ENCODE peak calls at places on chromosomes 12 and 14, in nine cellular contexts. B, R, X, V, U, N, T, E and H are unnamed samples. For H3K27me3, the result is how much of the 10 kb centered on the place peaks cover.

GRCh38 chr14:79279645-79280399 is 931.5 kb downstream of the DIO2 start:
- DNase-seq in B (no peak), R (no peak), X (no peak), V (peak), U (no peak), N (no peak), T (peak), E (peak), H (no peak)

GRCh38 chr12:15700595-15700994 is 88.6 kb downstream of the EPS8 start:
- DNase-seq in B (no peak), R (no peak), X (no peak), V (no peak), U (no peak), N (peak), T (no peak), E (no peak), H (no peak)

GRCh38 chr12:83634726-83635267 is 948.1 kb downstream of the TMTC2 start:
- DNase-seq in B (no peak), R (no peak), X (no peak), V (no peak), U (no peak), N (no peak), T (no peak), E (no peak), H (no peak)

GRCh38 chr12:85865905-85866304 is 8.2 kb upstream of the NTS start:
- DNase-seq in B (no peak), R (no peak), X (no peak), V (no peak), U (no peak), N (no peak), T (no peak), E (no peak), H (no peak)

GRCh38 chr14:65103150-65103760 is 938 bp upstream of the MAX start:
- DNase-seq in B (no peak), R (no peak), X (no peak), V (no peak), U (no peak), N (no peak), T (no peak), E (peak), H (no peak)

GRCh38 chr14:85175556-85175955 is 354.4 kb upstream of the FLRT2 start:
- DNase-seq in B (no peak), R (no peak), X (no peak), V (no peak), U (no peak), N (no peak), T (no peak), E (no peak), H (no peak)

GRCh38 chr14:49892301-49892635 is 614 bp upstream of the ARF6 start:
- DNase-seq in B (no peak), R (no peak), X (peak), V (peak), U (no peak), N (peak), T (peak), E (peak), H (peak)

GRCh38 chr12:117105902-117106301 is 6.7 kb upstream of the TESC start:
- DNase-seq in B (no peak), R (no peak), X (no peak), V (peak), U (no peak), N (peak), T (no peak), E (no peak), H (no peak)

GRCh38 chr12:48078901-48079300 is 27.0 kb downstream of the SENP1 start:
- DNase-seq in B (no peak), R (no peak), X (no peak), V (no peak), U (no peak), N (no peak), T (no peak), E (no peak), H (no peak)

GRCh38 chr12:22525426-22525825 is 18.9 kb downstream of the C2CD5 start:
- DNase-seq in B (no peak), R (no peak), X (no peak), V (no peak), U (no peak), N (no peak), T (no peak), E (no peak), H (no peak)

GRCh38 chr12:98896938-98897337 is 251.8 kb downstream of the APAF1 start:
- DNase-seq in B (no peak), R (no peak), X (no peak), V (no peak), U (no peak), N (no peak), T (no peak), E (no peak), H (no peak)

GRCh38 chr12:42946776-42947435 is 357.4 kb upstream of the PRICKLE1 start:
- DNase-seq in B (no peak), R (no peak), X (no peak), V (no peak), U (no peak), N (no peak), T (no peak), E (no peak), H (no peak)

GRCh38 chr12:10829994-10830393 is 3.8 kb upstream of the TAS2R10 start:
- DNase-seq in B (no peak), R (no peak), X (no peak), V (no peak), U (no peak), N (no peak), T (no peak), E (no peak), H (no peak)

GRCh38 chr12:133203344-133204263 is 22.3 kb downstream of the ZNF268 start:
- DNase-seq in B (no peak), R (no peak), X (no peak), V (no peak), U (no peak), N (no peak), T (no peak), E (no peak), H (no peak)

GRCh38 chr12:52056801-52057613 is 5.8 kb downstream of the NR4A1 start:
- DNase-seq in B (no peak), R (peak), X (peak), V (peak), U (no peak), N (no peak), T (peak), E (no peak), H (no peak)

GRCh38 chr12:19298837-19299605 is 140.3 kb upstream of the AEBP2 start:
- DNase-seq in B (no peak), R (no peak), X (no peak), V (no peak), U (no peak), N (no peak), T (no peak), E (no peak), H (no peak)

GRCh38 chr12:51536159-51536558 is 54.9 kb upstream of the SCN8A start:
- DNase-seq in B (peak), R (no peak), X (no peak), V (no peak), U (no peak), N (no peak), T (no peak), E (no peak), H (no peak)

GRCh38 chr12:49777800-49778748 is 36.7 kb downstream of the TMBIM6 start:
- DNase-seq in B (peak), R (peak), X (no peak), V (peak), U (peak), N (no peak), T (peak), E (no peak), H (no peak)

GRCh38 chr14:71467419-71467818 is 464.8 kb upstream of the RGS6 start:
- DNase-seq in B (no peak), R (no peak), X (no peak), V (no peak), U (no peak), N (no peak), T (no peak), E (no peak), H (no peak)

GRCh38 chr12:132866251-132866828 is 21.1 kb downstream of the CHFR start:
- DNase-seq in B (no peak), R (no peak), X (no peak), V (no peak), U (no peak), N (no peak), T (no peak), E (no peak), H (no peak)

GRCh38 chr12:130714091-130714590 is 2.0 kb downstream of the RIMBP2 start:
- DNase-seq in B (no peak), R (peak), X (no peak), V (no peak), U (no peak), N (no peak), T (peak), E (peak), H (no peak)
- H3K27me3 ChIP-seq in B (under half), R (under half), X (under half), V (half or more), U (under half), N (under half), T (under half), E (under half), H (under half)

GRCh38 chr14:104882991-104883660 is 18.1 kb downstream of the CEP170B start:
- DNase-seq in B (no peak), R (no peak), X (no peak), V (no peak), U (no peak), N (no peak), T (no peak), E (no peak), H (no peak)
- H3K27ac ChIP-seq in B (no peak), R (no peak), X (no peak), V (no peak), U (no peak), N (no peak), T (no peak), E (peak), H (no peak)

GRCh38 chr12:124917135-124917840 is 2.8 kb upstream of the UBC start:
- DNase-seq in B (peak), R (peak), X (peak), V (peak), U (peak), N (peak), T (peak), E (peak), H (peak)

GRCh38 chr12:124920353-124920935 is 6.0 kb upstream of the UBC start:
- DNase-seq in B (no peak), R (no peak), X (no peak), V (no peak), U (no peak), N (no peak), T (no peak), E (no peak), H (no peak)

GRCh38 chr12:124921200-124922008 is 7.0 kb upstream of the UBC start:
- DNase-seq in B (peak), R (peak), X (peak), V (peak), U (no peak), N (peak), T (peak), E (peak), H (peak)

GRCh38 chr12:124917841-124918621 is 3.6 kb upstream of the UBC start:
- DNase-seq in B (no peak), R (no peak), X (peak), V (no peak), U (no peak), N (no peak), T (no peak), E (no peak), H (no peak)

DNA sequence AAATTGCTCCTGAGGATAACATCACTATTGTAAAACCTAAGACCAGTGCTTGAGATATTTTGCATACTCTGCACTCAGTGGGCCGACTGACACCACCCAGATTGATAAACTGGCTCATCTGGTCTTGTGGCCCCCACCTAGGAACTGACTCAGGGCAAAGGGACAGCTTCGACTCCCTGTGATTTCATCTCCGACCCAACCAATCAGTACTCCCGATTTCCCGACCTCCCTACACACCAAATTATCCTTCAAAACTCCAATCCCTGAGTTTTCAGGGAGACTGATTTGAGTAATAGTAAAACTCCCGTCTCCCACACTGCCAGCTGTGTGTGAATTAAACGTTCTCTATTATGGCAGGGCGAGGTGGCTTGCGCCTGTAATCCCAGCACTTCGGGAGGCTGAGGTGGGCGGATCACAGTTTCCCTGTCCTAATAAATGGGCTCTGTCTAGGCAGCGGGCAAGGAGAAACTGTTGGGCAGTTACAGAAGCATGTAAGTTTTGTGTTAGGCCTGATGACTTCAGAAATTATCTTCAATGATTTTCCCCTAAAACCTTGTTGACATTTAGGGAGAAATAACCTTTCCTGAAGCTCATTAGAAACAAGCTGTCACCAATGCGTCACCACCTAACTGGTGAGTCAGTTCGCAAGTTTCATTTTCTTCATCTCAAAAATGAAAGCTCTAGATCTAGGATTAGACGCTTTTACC is 5.3 kb upstream of the UBC start:
- DNase-seq in B (no peak), R (no peak), X (peak), V (no peak), U (no peak), N (peak), T (no peak), E (no peak), H (no peak)
- TF ChIP-seq EP300 in B (no peak), R (no peak), X (no peak), V (no peak), U (no peak), N (peak), T (no peak), E (no peak), H (peak)

DNA sequence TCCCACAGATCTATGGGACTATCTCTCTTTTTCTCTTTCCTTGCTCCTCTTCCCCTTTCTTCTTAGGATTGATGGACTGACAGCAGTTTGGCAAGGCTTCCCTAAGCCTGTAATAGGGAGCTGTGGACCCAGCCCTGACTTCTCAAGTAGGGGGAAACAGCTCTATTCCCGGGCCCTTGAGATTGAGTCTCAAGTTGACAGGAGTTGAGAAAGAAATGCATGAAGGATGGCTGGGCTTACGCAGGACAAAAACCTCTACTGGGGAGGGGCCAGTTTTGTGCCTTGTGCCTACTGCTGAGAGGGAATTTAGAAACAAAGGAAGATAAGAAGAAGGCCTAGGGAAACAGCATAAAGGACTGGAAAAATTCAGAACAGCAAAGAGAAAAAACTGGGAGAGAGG is 60.3 kb downstream of the SMUG1 start:
- DNase-seq in B (no peak), R (no peak), X (no peak), V (no peak), U (no peak), N (no peak), T (no peak), E (no peak), H (no peak)
- H3K27me3 ChIP-seq in B (under half), R (under half), X (under half), V (half or more), U (half or more), N (under half), T (under half), E (under half), H (under half)

DNA sequence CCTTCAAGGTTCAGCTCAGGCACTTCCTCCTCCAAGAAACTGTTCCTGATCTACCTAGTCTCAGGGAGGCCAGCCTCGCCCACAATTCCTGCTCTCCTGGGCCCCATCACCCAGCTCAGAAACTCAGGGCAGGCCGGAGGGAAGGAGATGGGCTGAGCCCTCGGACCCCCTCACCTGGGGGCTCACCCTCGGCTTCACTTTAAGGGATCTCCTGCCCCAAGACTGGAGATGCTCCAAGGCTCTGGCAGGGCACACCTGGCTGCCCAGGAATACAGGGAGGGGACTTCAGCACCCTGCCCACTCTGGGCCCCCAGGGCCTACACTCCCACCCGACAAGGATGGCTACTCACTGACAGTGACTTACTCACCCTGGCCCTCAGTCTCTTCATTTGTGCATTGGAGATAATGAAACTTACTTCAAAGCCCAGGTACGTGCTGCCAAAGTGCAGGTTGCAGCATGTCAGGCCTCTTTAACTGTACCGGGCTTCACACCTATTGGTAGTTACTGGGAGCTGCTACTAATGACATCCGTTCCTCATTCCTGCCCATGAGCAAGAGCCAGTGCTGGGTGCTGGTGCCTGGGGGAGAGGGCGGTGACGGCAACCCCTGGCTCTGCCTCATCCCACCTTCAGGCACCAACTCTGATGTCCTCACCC is 21.0 kb upstream of the PPP1R13B start:
- DNase-seq in B (no peak), R (no peak), X (no peak), V (no peak), U (no peak), N (no peak), T (no peak), E (peak), H (no peak)
- H3K27ac ChIP-seq in B (no peak), R (no peak), X (peak), V (no peak), U (no peak), N (no peak), T (peak), E (no peak), H (no peak)

GRCh38 chr14:99339551-99339950 is 67.6 kb upstream of the BCL11B start:
- DNase-seq in B (no peak), R (no peak), X (no peak), V (no peak), U (no peak), N (no peak), T (no peak), E (no peak), H (no peak)

GRCh38 chr14:99334277-99334676 is 62.3 kb upstream of the BCL11B start:
- DNase-seq in B (no peak), R (no peak), X (no peak), V (no peak), U (no peak), N (no peak), T (no peak), E (no peak), H (no peak)

GRCh38 chr14:99342204-99342603 is 70.2 kb upstream of the BCL11B start:
- DNase-seq in B (no peak), R (no peak), X (no peak), V (no peak), U (no peak), N (no peak), T (no peak), E (no peak), H (no peak)

GRCh38 chr14:99333841-99334240 is 61.8 kb upstream of the BCL11B start:
- DNase-seq in B (no peak), R (no peak), X (no peak), V (no peak), U (no peak), N (no peak), T (no peak), E (no peak), H (no peak)

DNA sequence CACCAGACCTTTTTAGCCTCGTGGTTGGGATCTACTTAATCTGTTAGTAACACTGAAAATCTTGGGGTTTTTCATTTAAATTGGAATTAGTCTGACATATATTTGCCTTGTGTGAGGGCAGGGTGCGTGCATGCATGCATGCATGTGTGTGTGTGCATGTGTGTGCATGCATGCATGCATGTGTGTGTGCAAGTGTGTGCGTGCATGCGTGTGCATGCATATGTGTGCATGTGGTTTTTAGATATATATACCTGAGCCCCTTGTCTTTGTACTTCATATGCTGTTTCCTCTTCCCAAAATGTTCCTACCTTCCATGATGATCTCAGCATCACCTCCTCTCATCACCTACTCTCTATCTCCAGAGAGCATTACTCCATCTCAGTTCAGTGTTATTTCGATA is 66.3 kb upstream of the BCL11B start:
- DNase-seq in B (no peak), R (no peak), X (no peak), V (no peak), U (no peak), N (no peak), T (no peak), E (no peak), H (no peak)
- TF ChIP-seq EP300 in B (no peak), R (no peak), X (no peak), V (no peak), U (no peak), N (no peak), T (no peak), E (no peak), H (no peak)

GRCh38 chr12:124470806-124471205 is 96.6 kb downstream of the NCOR2 start:
- DNase-seq in B (no peak), R (no peak), X (no peak), V (no peak), U (no peak), N (no peak), T (no peak), E (no peak), H (no peak)

GRCh38 chr12:124470139-124470538 is 97.3 kb downstream of the NCOR2 start:
- DNase-seq in B (no peak), R (no peak), X (no peak), V (no peak), U (no peak), N (no peak), T (no peak), E (no peak), H (no peak)

GRCh38 chr12:124474709-124475108 is 92.7 kb downstream of the NCOR2 start:
- DNase-seq in B (no peak), R (no peak), X (peak), V (no peak), U (no peak), N (no peak), T (no peak), E (no peak), H (no peak)

GRCh38 chr12:124471828-124472227 is 95.6 kb downstream of the NCOR2 start:
- DNase-seq in B (no peak), R (no peak), X (no peak), V (no peak), U (no peak), N (no peak), T (no peak), E (no peak), H (no peak)

GRCh38 chr12:124472690-124473279 is 94.6 kb downstream of the NCOR2 start:
- DNase-seq in B (no peak), R (no peak), X (no peak), V (no peak), U (no peak), N (no peak), T (no peak), E (no peak), H (no peak)
- H3K27me3 ChIP-seq in B (under half), R (under half), X (under half), V (under half), U (under half), N (under half), T (under half), E (under half), H (under half)